ENCODE peak calls at places on chromosomes 13 and 19, in four cellular contexts. L is CD4-positive, CD25-positive, alpha-beta regulatory T cell; W is lower leg skin; K is right atrium auricular region. J is an unnamed sample.

GRCh38 chr19:48588670-48589399 is 17.7 kb upstream of the SPACA4 start:
- DNase-seq in K (peak; percentile 88), W (peak; percentile 98), L (peak; percentile 79), J (peak; percentile 82)

GRCh38 chr13:26017196-26017921 is 34.5 kb downstream of the SHISA2 start:
- DNase-seq in W (no peak), L (no peak), K (no peak), J (no peak)

GRCh38 chr13:32537580-32538233 is 888 bp downstream of the N4BP2L2 start:
- DNase-seq in W (peak; percentile 86), L (peak; percentile 52), K (no peak), J (no peak)

GRCh38 chr13:74562381-74562780 is 428.2 kb upstream of the KLF12 start:
- DNase-seq in W (no peak), K (no peak), L (no peak), J (no peak)

GRCh38 chr19:10193666-10194499 is 870 bp downstream of the DNMT1 start:
- DNase-seq in W (peak; percentile 90), K (peak; percentile 59), L (peak; percentile 42), J (no peak)

GRCh38 chr13:34512811-34513210 is 429.3 kb upstream of the NBEA start:
- DNase-seq in K (no peak), L (no peak), W (no peak), J (no peak)

GRCh38 chr13:48231080-48231479 is 1.9 kb upstream of the ITM2B start:
- DNase-seq in K (no peak), L (no peak), W (no peak), J (no peak)

GRCh38 chr19:1057185-1057857 is 9.6 kb upstream of the ARHGAP45 start:
- DNase-seq in K (no peak), L (peak; percentile 77), W (no peak), J (peak; percentile 59)

GRCh38 chr13:36841411-36841810 is 22.4 kb downstream of the RFXAP start:
- DNase-seq in L (no peak), K (no peak), W (no peak), J (no peak)

GRCh38 chr13:102873653-102874052 is 27.8 kb downstream of the ERCC5 start:
- DNase-seq in W (no peak), L (peak; percentile 22), K (no peak), J (no peak)

GRCh38 chr19:38362076-38362945 is 12.1 kb upstream of the PSMD8 start:
- DNase-seq in K (peak; percentile 70), W (peak; percentile 96), L (peak; percentile 86), J (peak; percentile 46)

GRCh38 chr13:103525530-103525929 is 459.3 kb upstream of the SLC10A2 start:
- DNase-seq in W (no peak), K (no peak), L (no peak), J (no peak)

GRCh38 chr19:44737238-44738160 is 11.0 kb upstream of the BCL3 start:
- DNase-seq in L (no peak), W (no peak), K (no peak), J (no peak)

GRCh38 chr13:33322965-33323668 is 37.6 kb upstream of the STARD13 start:
- DNase-seq in K (no peak), W (no peak), L (no peak), J (no peak)

GRCh38 chr13:30829145-30829544 is 76.9 kb upstream of the MEDAG start:
- DNase-seq in W (no peak), L (no peak), K (no peak), J (no peak)

GRCh38 chr19:48926909-48927308 is 6.6 kb upstream of the DHDH start:
- DNase-seq in W (no peak), L (peak; percentile 32), K (peak; percentile 82), J (peak; percentile 9)

GRCh38 chr13:85538957-85539356 is 260.3 kb downstream of the SLITRK6 start:
- DNase-seq in K (no peak), L (no peak), W (no peak), J (no peak)

GRCh38 chr19:35436477-35437141 is 11.4 kb upstream of the FFAR2 start:
- DNase-seq in W (no peak), K (no peak), L (no peak), J (no peak)

GRCh38 chr13:73913043-73913740 is 221.0 kb downstream of the KLF12 start:
- DNase-seq in K (no peak), W (no peak), L (no peak), J (no peak)

GRCh38 chr13:94548382-94549240 is 47.3 kb downstream of the TGDS start:
- DNase-seq in L (peak; percentile 80), K (peak; percentile 64), W (peak; percentile 88), J (no peak)

GRCh38 chr19:10617409-10618121 is 7.8 kb upstream of the SLC44A2 start:
- DNase-seq in W (no peak), L (no peak), K (no peak), J (no peak)

GRCh38 chr19:18999016-18999758 is 34.1 kb downstream of the SUGP2 start:
- DNase-seq in L (no peak), W (no peak), K (no peak), J (no peak)

GRCh38 chr19:36030264-36031148 is 2.2 kb downstream of the CLIP3 start:
- DNase-seq in K (no peak), L (no peak), W (no peak), J (no peak)

GRCh38 chr13:72386138-72386684 is 341.2 kb downstream of the MZT1 start:
- DNase-seq in K (no peak), L (no peak), W (no peak), J (no peak)

GRCh38 chr13:54449922-54450321 is 1421.3 kb downstream of the OLFM4 start:
- DNase-seq in W (no peak), K (no peak), L (no peak), J (no peak)

GRCh38 chr13:63696055-63696454 is 2280.4 kb upstream of the PCDH20 start:
- DNase-seq in W (no peak), K (no peak), L (no peak), J (no peak)

GRCh38 chr13:41054212-41054877 is 7.0 kb upstream of the WBP4 start:
- DNase-seq in L (peak; percentile 83), K (no peak), W (no peak), J (peak; percentile 50)

GRCh38 chr19:3319643-3320353 is 46.6 kb upstream of the NFIC start:
- DNase-seq in L (no peak), W (no peak), K (no peak), J (no peak)

GRCh38 chr13:110306960-110307696 is at the start of the genes COL4A1 and COL4A2:
- DNase-seq in L (no peak), K (peak; percentile 76), W (peak; percentile 92), J (no peak)

GRCh38 chr19:22893855-22894270 is 61.8 kb downstream of the ZNF723 start:
- DNase-seq in L (no peak), W (no peak), K (no peak), J (no peak)

GRCh38 chr13:78030351-78030750 is 111.7 kb upstream of the EDNRB start:
- DNase-seq in L (no peak), W (no peak), K (no peak), J (no peak)

GRCh38 chr13:114110091-114110829 is 22.2 kb downstream of the RASA3 start:
- DNase-seq in K (peak; percentile 60), W (peak; percentile 88), L (peak; percentile 95), J (peak; percentile 91)

GRCh38 chr13:105436946-105437345 is 1098.5 kb downstream of the EFNB2 start:
- DNase-seq in L (no peak), K (no peak), W (no peak), J (no peak)

GRCh38 chr19:17794412-17794730 is 567 bp upstream of the B3GNT3 start:
- DNase-seq in L (no peak), W (no peak), K (no peak), J (no peak)
- H3K4me3 ChIP-seq in L (no peak overlapping the region), W (no peak overlapping the region), K (no peak overlapping the region), J (no peak overlapping the region)

DNA sequence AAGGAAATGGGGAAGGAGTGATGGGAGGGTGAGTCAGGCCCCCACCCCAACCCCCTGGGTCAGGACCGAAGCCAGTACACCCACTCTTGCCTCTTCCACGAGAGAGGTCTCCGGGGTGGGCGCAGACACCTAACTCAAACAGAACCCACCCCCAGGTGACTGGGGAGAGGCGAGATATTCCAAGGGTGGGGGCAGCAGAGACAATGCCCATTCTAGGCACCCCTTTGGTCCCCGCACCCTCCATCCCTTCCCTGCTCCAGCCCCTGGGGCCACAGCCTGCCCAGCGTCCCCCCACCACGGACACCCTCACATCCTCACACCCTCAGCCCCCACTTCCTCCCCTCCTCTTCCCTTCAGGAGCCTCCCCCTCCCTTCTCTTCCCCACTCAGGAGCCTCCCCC is 682 bp downstream of the ZSCAN18 start:
- DNase-seq in L (no peak), K (no peak), W (no peak), J (no peak)
- H3K4me3 ChIP-seq in L (no peak overlapping the region), K (peak overlapping the region; percentile 91), W (peak overlapping the region; percentile 84), J (peak overlapping the region; percentile 61)

GRCh38 chr13:90906554-90906953 is 440.9 kb upstream of the MIR17HG start:
- DNase-seq in L (no peak), K (no peak), W (no peak), J (no peak)

GRCh38 chr13:90899411-90899810 is 448.1 kb upstream of the MIR17HG start:
- DNase-seq in W (no peak), L (no peak), K (no peak), J (no peak)

GRCh38 chr13:90902255-90902654 is 445.2 kb upstream of the MIR17HG start:
- DNase-seq in W (no peak), K (no peak), L (no peak), J (no peak)
- H3K4me3 ChIP-seq in W (no peak overlapping the region), K (no peak overlapping the region), L (no peak overlapping the region), J (no peak overlapping the region)

GRCh38 chr19:40616178-40616577 is 15.0 kb downstream of the LTBP4 start:
- DNase-seq in W (no peak), L (no peak), K (no peak), J (no peak)

GRCh38 chr19:40612831-40613668 is 11.9 kb downstream of the LTBP4 start:
- DNase-seq in K (no peak), W (peak; percentile 93), L (peak; percentile 70), J (peak; percentile 62)

GRCh38 chr19:40611900-40612698 is 10.9 kb downstream of the LTBP4 start:
- DNase-seq in L (no peak), K (no peak), W (peak; percentile 88), J (no peak)

GRCh38 chr19:40614595-40615411 is 13.6 kb downstream of the LTBP4 start:
- DNase-seq in L (peak; percentile 82), W (peak; percentile 97), K (peak; percentile 93), J (peak; percentile 61)

DNA sequence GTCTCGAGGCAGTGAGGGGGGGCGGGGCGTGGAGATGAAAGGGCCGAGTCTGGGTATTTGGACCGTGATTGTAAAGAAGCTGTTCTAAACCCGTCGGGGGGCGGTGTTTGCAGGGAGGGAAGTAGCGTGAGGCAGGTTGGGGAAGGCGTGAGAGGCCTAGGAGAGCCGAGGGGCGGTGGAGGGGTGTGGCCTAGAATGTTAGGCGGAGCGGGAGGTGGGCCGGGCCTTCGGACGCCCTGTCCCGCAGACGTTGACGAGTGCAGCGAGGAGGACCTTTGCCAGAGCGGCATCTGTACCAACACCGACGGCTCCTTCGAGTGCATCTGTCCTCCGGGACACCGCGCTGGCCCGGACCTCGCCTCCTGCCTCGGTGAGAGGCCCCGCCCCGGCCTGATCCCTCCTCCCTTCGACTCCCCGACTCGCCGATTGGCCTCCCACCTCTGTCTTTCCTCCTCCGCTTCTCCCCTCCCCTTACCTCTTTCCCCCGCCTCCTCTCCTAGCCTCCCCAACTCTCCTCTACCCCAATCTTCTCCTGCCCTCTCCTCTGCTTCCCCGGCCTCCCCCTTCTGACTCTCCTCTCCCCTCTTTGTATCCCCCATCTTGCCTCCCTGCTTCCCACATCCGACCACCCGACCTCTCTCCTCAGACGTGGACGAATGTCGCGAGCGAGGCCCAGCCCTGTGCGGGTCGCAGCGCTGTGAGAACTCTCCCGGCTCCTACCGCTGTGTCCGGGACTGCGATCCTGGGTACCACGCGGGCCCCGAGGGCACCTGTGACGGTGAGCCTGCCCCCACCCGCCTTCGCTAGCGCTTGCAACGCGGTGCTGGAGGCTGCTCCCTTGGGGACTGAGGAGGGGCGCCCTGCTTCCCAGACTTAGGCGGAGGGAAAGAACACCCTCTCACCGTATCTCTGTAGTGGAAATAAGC is 12.8 kb downstream of the LTBP4 start:
- DNase-seq in L (peak; percentile 93), K (no peak), W (peak; percentile 97), J (peak; percentile 86)
- H3K4me3 ChIP-seq in L (peak overlapping the region; percentile 70), K (peak overlapping the region; percentile 56), W (peak overlapping the region; percentile 60), J (peak overlapping the region; percentile 85)